ENCODE peak calls at places on chromosomes 2 and 18, in seven cellular contexts. One of them, this sample, is unnamed.

GRCh38 chr2:61114147-61114546 is 47.8 kb upstream of the C2orf74 start:
- DNase-seq in left ventricle myocardium inferior: no peak
- DNase-seq in pancreas: no peak
- DNase-seq in colonic mucosa: no peak
- DNase-seq in PC-9: no peak
- DNase-seq in cardiac muscle cell: no peak
- DNase-seq in GM12878: no peak
- DNase-seq in this sample: no peak

GRCh38 chr2:18061717-18062116 is 183.2 kb downstream of the KCNS3 start:
- DNase-seq in left ventricle myocardium inferior: no peak
- DNase-seq in pancreas: no peak
- DNase-seq in colonic mucosa: no peak
- DNase-seq in PC-9: no peak
- DNase-seq in cardiac muscle cell: no peak
- DNase-seq in GM12878: no peak
- DNase-seq in this sample: no peak

GRCh38 chr2:234502285-234502918 is 5.5 kb upstream of the ARL4C start:
- DNase-seq in left ventricle myocardium inferior: no peak
- DNase-seq in pancreas: no peak
- DNase-seq in colonic mucosa: no peak
- DNase-seq in PC-9: peak
- DNase-seq in cardiac muscle cell: peak
- DNase-seq in GM12878: no peak
- DNase-seq in this sample: no peak

GRCh38 chr18:54140641-54141040 is 83.8 kb downstream of the MBD2 start:
- DNase-seq in left ventricle myocardium inferior: no peak
- DNase-seq in pancreas: no peak
- DNase-seq in colonic mucosa: no peak
- DNase-seq in PC-9: no peak
- DNase-seq in cardiac muscle cell: peak
- DNase-seq in GM12878: no peak
- DNase-seq in this sample: no peak

GRCh38 chr18:57956495-57956894 is 87.5 kb upstream of the NEDD4L start:
- DNase-seq in left ventricle myocardium inferior: no peak
- DNase-seq in pancreas: no peak
- DNase-seq in colonic mucosa: peak
- DNase-seq in PC-9: no peak
- DNase-seq in cardiac muscle cell: no peak
- DNase-seq in GM12878: no peak
- DNase-seq in this sample: peak

GRCh38 chr2:177784449-177784845 is 288.1 kb downstream of the PDE11A start:
- DNase-seq in left ventricle myocardium inferior: no peak
- DNase-seq in pancreas: no peak
- DNase-seq in colonic mucosa: no peak
- DNase-seq in PC-9: no peak
- DNase-seq in cardiac muscle cell: peak
- DNase-seq in GM12878: no peak
- DNase-seq in this sample: peak

GRCh38 chr2:158725496-158725895 is 69.6 kb upstream of the DAPL1 start:
- DNase-seq in left ventricle myocardium inferior: no peak
- DNase-seq in pancreas: no peak
- DNase-seq in colonic mucosa: no peak
- DNase-seq in PC-9: peak
- DNase-seq in cardiac muscle cell: no peak
- DNase-seq in GM12878: no peak
- DNase-seq in this sample: peak

GRCh38 chr2:42163444-42164045 is 5.6 kb upstream of the EML4 start:
- DNase-seq in left ventricle myocardium inferior: no peak
- DNase-seq in pancreas: no peak
- DNase-seq in colonic mucosa: no peak
- DNase-seq in PC-9: no peak
- DNase-seq in cardiac muscle cell: no peak
- DNase-seq in GM12878: no peak
- DNase-seq in this sample: no peak

GRCh38 chr18:69161383-69162028 is 239.2 kb upstream of the DOK6 start:
- DNase-seq in left ventricle myocardium inferior: no peak
- DNase-seq in pancreas: no peak
- DNase-seq in colonic mucosa: no peak
- DNase-seq in PC-9: no peak
- DNase-seq in cardiac muscle cell: peak
- DNase-seq in GM12878: no peak
- DNase-seq in this sample: no peak

GRCh38 chr2:28137221-28137620 is 246.7 kb downstream of the BABAM2 start:
- DNase-seq in left ventricle myocardium inferior: no peak
- DNase-seq in pancreas: no peak
- DNase-seq in colonic mucosa: no peak
- DNase-seq in PC-9: peak
- DNase-seq in cardiac muscle cell: peak
- DNase-seq in GM12878: no peak
- DNase-seq in this sample: no peak

GRCh38 chr2:109032229-109032800 is 43.3 kb upstream of the EDAR start:
- DNase-seq in left ventricle myocardium inferior: no peak
- DNase-seq in pancreas: no peak
- DNase-seq in colonic mucosa: no peak
- DNase-seq in PC-9: no peak
- DNase-seq in cardiac muscle cell: no peak
- DNase-seq in GM12878: no peak
- DNase-seq in this sample: no peak

GRCh38 chr2:222794585-222795579 is 66.0 kb upstream of the ACSL3 start:
- DNase-seq in left ventricle myocardium inferior: no peak
- DNase-seq in pancreas: no peak
- DNase-seq in colonic mucosa: no peak
- DNase-seq in PC-9: no peak
- DNase-seq in cardiac muscle cell: no peak
- DNase-seq in GM12878: no peak
- DNase-seq in this sample: no peak

GRCh38 chr2:42256502-42256901 is 87.3 kb downstream of the EML4 start:
- DNase-seq in left ventricle myocardium inferior: no peak
- DNase-seq in pancreas: no peak
- DNase-seq in colonic mucosa: no peak
- DNase-seq in PC-9: no peak
- DNase-seq in cardiac muscle cell: peak
- DNase-seq in GM12878: peak
- DNase-seq in this sample: no peak

GRCh38 chr18:58856881-58857280 is 7.8 kb upstream of the ZNF532 start:
- DNase-seq in left ventricle myocardium inferior: no peak
- DNase-seq in pancreas: no peak
- DNase-seq in colonic mucosa: no peak
- DNase-seq in PC-9: no peak
- DNase-seq in cardiac muscle cell: no peak
- DNase-seq in GM12878: no peak
- DNase-seq in this sample: no peak

GRCh38 chr2:232488097-232488711 is 570 bp upstream of the ECEL1 start:
- DNase-seq in left ventricle myocardium inferior: peak
- DNase-seq in pancreas: peak
- DNase-seq in colonic mucosa: no peak
- DNase-seq in PC-9: no peak
- DNase-seq in cardiac muscle cell: no peak
- DNase-seq in GM12878: no peak
- DNase-seq in this sample: no peak

GRCh38 chr18:49258938-49259337 is 201.5 kb downstream of the DYM start:
- DNase-seq in left ventricle myocardium inferior: no peak
- DNase-seq in pancreas: no peak
- DNase-seq in colonic mucosa: no peak
- DNase-seq in PC-9: no peak
- DNase-seq in cardiac muscle cell: no peak
- DNase-seq in GM12878: no peak
- DNase-seq in this sample: no peak

GRCh38 chr2:238285653-238286082 is 2.7 kb downstream of the PER2 start:
- DNase-seq in left ventricle myocardium inferior: peak
- DNase-seq in pancreas: no peak
- DNase-seq in colonic mucosa: peak
- DNase-seq in PC-9: peak
- DNase-seq in cardiac muscle cell: peak
- DNase-seq in GM12878: no peak
- DNase-seq in this sample: peak

GRCh38 chr2:238286551-238286950 is 1.9 kb downstream of the PER2 start:
- DNase-seq in left ventricle myocardium inferior: peak
- DNase-seq in pancreas: no peak
- DNase-seq in colonic mucosa: peak
- DNase-seq in PC-9: peak
- DNase-seq in cardiac muscle cell: peak
- DNase-seq in GM12878: no peak
- DNase-seq in this sample: peak

GRCh38 chr2:238286987-238287386 is 1.4 kb downstream of the PER2 start:
- DNase-seq in left ventricle myocardium inferior: no peak
- DNase-seq in pancreas: no peak
- DNase-seq in colonic mucosa: peak
- DNase-seq in PC-9: peak
- DNase-seq in cardiac muscle cell: no peak
- DNase-seq in GM12878: no peak
- DNase-seq in this sample: peak

GRCh38 chr2:238284802-238285515 is 3.5 kb downstream of the PER2 start:
- DNase-seq in left ventricle myocardium inferior: no peak
- DNase-seq in pancreas: no peak
- DNase-seq in colonic mucosa: peak
- DNase-seq in PC-9: no peak
- DNase-seq in cardiac muscle cell: no peak
- DNase-seq in GM12878: no peak
- DNase-seq in this sample: peak

DNA sequence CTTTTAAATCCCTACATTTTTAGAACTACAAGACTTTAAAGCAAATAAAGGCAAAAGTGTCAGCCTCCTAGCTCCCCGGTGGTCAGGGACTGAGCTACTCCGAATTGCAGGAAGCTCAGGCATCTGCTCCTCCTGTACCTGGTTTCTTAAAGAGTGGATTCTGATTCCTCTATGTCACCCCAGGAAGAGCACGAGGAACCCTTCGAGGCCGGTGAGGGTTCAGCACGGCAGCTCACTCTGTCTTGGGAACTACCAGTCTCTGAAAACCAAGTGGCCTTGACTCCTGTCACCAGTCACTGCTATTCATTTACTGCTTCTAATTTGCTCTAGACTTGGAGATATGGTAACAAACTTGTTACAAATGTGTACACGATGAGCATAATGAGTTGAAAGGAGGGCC is 2.3 kb downstream of the PER2 start:
- DNase-seq in left ventricle myocardium inferior: no peak
- DNase-seq in pancreas: no peak
- DNase-seq in colonic mucosa: no peak
- DNase-seq in PC-9: no peak
- DNase-seq in cardiac muscle cell: no peak
- DNase-seq in GM12878: no peak
- DNase-seq in this sample: peak
- H3K27ac ChIP-seq in left ventricle myocardium inferior: peak
- H3K27ac ChIP-seq in pancreas: peak
- H3K27ac ChIP-seq in colonic mucosa: peak
- H3K27ac ChIP-seq in PC-9: peak
- H3K27ac ChIP-seq in cardiac muscle cell: no peak
- H3K27ac ChIP-seq in GM12878: no peak
- H3K27ac ChIP-seq in this sample: peak

GRCh38 chr18:13608791-13609552 is 117.4 kb downstream of the FAM210A start:
- DNase-seq in left ventricle myocardium inferior: no peak
- DNase-seq in pancreas: no peak
- DNase-seq in colonic mucosa: no peak
- DNase-seq in PC-9: no peak
- DNase-seq in cardiac muscle cell: no peak
- DNase-seq in GM12878: no peak
- DNase-seq in this sample: peak
- H3K27ac ChIP-seq in left ventricle myocardium inferior: no peak
- H3K27ac ChIP-seq in pancreas: no peak
- H3K27ac ChIP-seq in colonic mucosa: no peak
- H3K27ac ChIP-seq in PC-9: no peak
- H3K27ac ChIP-seq in cardiac muscle cell: no peak
- H3K27ac ChIP-seq in GM12878: peak
- H3K27ac ChIP-seq in this sample: peak

DNA sequence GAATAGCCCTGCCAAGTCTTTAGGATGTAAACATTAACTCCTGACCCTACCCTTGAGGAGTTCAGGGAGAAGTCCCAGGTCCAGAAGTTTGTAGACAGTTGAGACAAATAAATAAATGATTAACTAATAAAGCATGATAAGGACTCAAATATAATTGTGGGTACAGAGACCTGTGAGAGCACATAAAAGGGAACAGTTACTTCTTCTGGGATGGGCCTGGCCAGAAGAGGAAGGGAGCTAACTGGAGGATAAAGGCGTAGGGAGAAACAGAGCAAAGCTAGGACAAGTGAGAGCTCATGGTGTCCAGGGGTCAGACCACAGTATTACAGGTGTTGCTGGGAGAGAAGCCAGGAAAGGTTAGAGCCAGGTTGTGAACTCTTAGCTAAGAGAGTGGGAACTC is 3.0 kb downstream of the LCLAT1 start:
- DNase-seq in left ventricle myocardium inferior: no peak
- DNase-seq in pancreas: no peak
- DNase-seq in colonic mucosa: peak
- DNase-seq in PC-9: no peak
- DNase-seq in cardiac muscle cell: no peak
- DNase-seq in GM12878: no peak
- DNase-seq in this sample: peak
- H3K27ac ChIP-seq in left ventricle myocardium inferior: no peak
- H3K27ac ChIP-seq in pancreas: no peak
- H3K27ac ChIP-seq in colonic mucosa: no peak
- H3K27ac ChIP-seq in PC-9: no peak
- H3K27ac ChIP-seq in cardiac muscle cell: no peak
- H3K27ac ChIP-seq in GM12878: no peak
- H3K27ac ChIP-seq in this sample: no peak

GRCh38 chr2:45777996-45778719 is 126.7 kb downstream of the PRKCE start:
- DNase-seq in left ventricle myocardium inferior: no peak
- DNase-seq in pancreas: no peak
- DNase-seq in colonic mucosa: no peak
- DNase-seq in PC-9: no peak
- DNase-seq in cardiac muscle cell: no peak
- DNase-seq in GM12878: no peak
- DNase-seq in this sample: no peak

GRCh38 chr2:45773909-45774308 is 122.4 kb downstream of the PRKCE start:
- DNase-seq in left ventricle myocardium inferior: no peak
- DNase-seq in pancreas: no peak
- DNase-seq in colonic mucosa: no peak
- DNase-seq in PC-9: no peak
- DNase-seq in cardiac muscle cell: no peak
- DNase-seq in GM12878: no peak
- DNase-seq in this sample: no peak

GRCh38 chr2:45772038-45772437 is 120.6 kb downstream of the PRKCE start:
- DNase-seq in left ventricle myocardium inferior: no peak
- DNase-seq in pancreas: no peak
- DNase-seq in colonic mucosa: no peak
- DNase-seq in PC-9: no peak
- DNase-seq in cardiac muscle cell: no peak
- DNase-seq in GM12878: no peak
- DNase-seq in this sample: no peak

GRCh38 chr2:45776160-45776955 is 124.9 kb downstream of the PRKCE start:
- DNase-seq in left ventricle myocardium inferior: no peak
- DNase-seq in pancreas: no peak
- DNase-seq in colonic mucosa: no peak
- DNase-seq in PC-9: no peak
- DNase-seq in cardiac muscle cell: peak
- DNase-seq in GM12878: no peak
- DNase-seq in this sample: no peak

DNA sequence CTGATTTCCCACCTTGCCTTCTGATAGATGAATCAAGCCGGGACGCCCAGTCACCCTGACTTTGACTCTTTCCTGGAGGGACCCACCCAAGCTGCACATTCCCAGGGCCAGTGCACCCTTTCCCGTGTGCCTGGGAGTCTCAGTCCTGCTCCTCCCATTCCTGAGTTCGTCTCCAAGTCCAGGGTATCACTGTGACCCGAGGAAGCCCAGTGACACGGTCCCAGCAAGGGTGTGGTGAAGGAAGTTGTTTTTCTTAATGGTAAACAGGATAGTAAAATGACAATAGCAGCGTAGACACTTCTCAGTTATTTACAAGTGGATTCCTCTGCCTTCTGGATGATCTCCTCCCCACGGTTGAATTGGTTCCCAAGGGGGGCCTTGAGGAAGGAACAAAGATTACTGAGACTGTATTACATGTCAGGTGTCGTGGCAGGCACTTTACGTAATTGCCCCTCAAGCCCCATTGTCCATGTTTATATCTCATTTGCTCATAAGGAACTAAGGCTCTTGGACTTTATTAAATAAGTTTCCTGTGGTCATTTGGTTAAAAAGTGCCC is 123.3 kb downstream of the PRKCE start:
- DNase-seq in left ventricle myocardium inferior: no peak
- DNase-seq in pancreas: no peak
- DNase-seq in colonic mucosa: peak
- DNase-seq in PC-9: no peak
- DNase-seq in cardiac muscle cell: no peak
- DNase-seq in GM12878: no peak
- DNase-seq in this sample: peak
- H3K27ac ChIP-seq in left ventricle myocardium inferior: peak
- H3K27ac ChIP-seq in pancreas: no peak
- H3K27ac ChIP-seq in colonic mucosa: no peak
- H3K27ac ChIP-seq in PC-9: no peak
- H3K27ac ChIP-seq in cardiac muscle cell: no peak
- H3K27ac ChIP-seq in GM12878: no peak
- H3K27ac ChIP-seq in this sample: no peak

This sample was measured in small intestine.